ENCODE peak calls at places on chromosomes 6 and 20, in five cellular contexts. U is body of pancreas, B is mammary epithelial cell, D is BJ, I is heart right ventricle. K is an unnamed sample.

GRCh38 chr6:147154454-147154853 is 49.8 kb upstream of the STXBP5 start:
- DNase-seq in U (no peak), B (peak; percentile 87), D (no peak), I (no peak), K (no peak)

GRCh38 chr20:37526839-37527637 is 638 bp downstream of the BLCAP start:
- DNase-seq in U (peak; percentile 40), B (peak; percentile 29), D (no peak), I (peak; percentile 44), K (no peak)

GRCh38 chr6:89371849-89372505 is 19.5 kb upstream of the UBE2J1 start:
- DNase-seq in U (peak; percentile 83), B (peak; percentile 32), D (no peak), I (peak; percentile 73), K (peak; percentile 70)

GRCh38 chr6:24981385-24981758 is 45.6 kb upstream of the RIPOR2 start:
- DNase-seq in U (no peak), B (no peak), D (no peak), I (no peak), K (no peak)

GRCh38 chr6:139839506-139840156 is 465.2 kb upstream of the CITED2 start:
- DNase-seq in U (peak; percentile 8), B (no peak), D (peak; percentile 56), I (peak; percentile 26), K (no peak)

GRCh38 chr6:149032599-149033405 is 284.7 kb upstream of the TAB2 start:
- DNase-seq in U (peak; percentile 42), B (peak; percentile 87), D (peak; percentile 64), I (no peak), K (peak; percentile 79)

GRCh38 chr20:60761056-60761455 is 491.0 kb upstream of the CDH4 start:
- DNase-seq in U (no peak), B (peak; percentile 5), D (no peak), I (no peak), K (no peak)

GRCh38 chr6:137767465-137767864 is 99.6 kb upstream of the TNFAIP3 start:
- DNase-seq in U (no peak), B (no peak), D (no peak), I (no peak), K (no peak)

GRCh38 chr6:137165375-137166246 is 7.8 kb downstream of the IL22RA2 start:
- DNase-seq in U (peak; percentile 77), B (peak; percentile 25), D (no peak), I (no peak), K (peak; percentile 66)

GRCh38 chr6:21750479-21751018 is 157.0 kb downstream of the SOX4 start:
- DNase-seq in U (no peak), B (no peak), D (no peak), I (no peak), K (no peak)

GRCh38 chr6:38579010-38579628 is 60.6 kb downstream of the BTBD9 start:
- DNase-seq in U (no peak), B (no peak), D (no peak), I (no peak), K (no peak)

GRCh38 chr6:28838289-28838633 is 85.5 kb downstream of the TRIM27 start:
- DNase-seq in U (peak; percentile 66), B (peak; percentile 70), D (peak; percentile 29), I (peak; percentile 32), K (no peak)

GRCh38 chr20:63223121-63223825 is 7.3 kb upstream of the YTHDF1 start:
- DNase-seq in U (peak; percentile 56), B (no peak), D (no peak), I (no peak), K (no peak)

GRCh38 chr6:7424967-7425807 is 35.6 kb downstream of the RIOK1 start:
- DNase-seq in U (peak; percentile 55), B (peak; percentile 86), D (no peak), I (peak; percentile 25), K (no peak)

GRCh38 chr20:41242807-41243206 is 74.7 kb downstream of the ZHX3 start:
- DNase-seq in U (no peak), B (no peak), D (no peak), I (no peak), K (no peak)

GRCh38 chr6:116158641-116159040 is 32.7 kb upstream of the COL10A1 start:
- DNase-seq in U (no peak), B (no peak), D (no peak), I (no peak), K (no peak)

GRCh38 chr6:81562169-81562568 is 190.3 kb downstream of the TENT5A start:
- DNase-seq in U (no peak), B (no peak), D (peak; percentile 46), I (no peak), K (no peak)

GRCh38 chr6:298233-299049 is 6.2 kb downstream of the DUSP22 start:
- DNase-seq in U (no peak), B (no peak), D (no peak), I (peak; percentile 41), K (no peak)

GRCh38 chr6:14240411-14241166 is 123.0 kb downstream of the CD83 start:
- DNase-seq in U (no peak), B (no peak), D (no peak), I (no peak), K (no peak)

GRCh38 chr20:57619053-57619831 is 984 bp downstream of the ZBP1 start:
- DNase-seq in U (peak; percentile 29), B (no peak), D (no peak), I (no peak), K (peak; percentile 87)

GRCh38 chr6:15892369-15892768 is 229.5 kb upstream of the DTNBP1 start:
- DNase-seq in U (no peak), B (no peak), D (no peak), I (no peak), K (no peak)

GRCh38 chr20:18657575-18657974 is 69.7 kb downstream of the DTD1 start:
- DNase-seq in U (no peak), B (peak; percentile 56), D (no peak), I (no peak), K (no peak)

GRCh38 chr20:4341804-4342560 is 326.6 kb upstream of the RNF24 start:
- DNase-seq in U (no peak), B (peak; percentile 83), D (peak; percentile 83), I (no peak), K (no peak)

GRCh38 chr6:121344539-121344938 is 10.3 kb upstream of the TBC1D32 start:
- DNase-seq in U (no peak), B (no peak), D (no peak), I (no peak), K (no peak)

GRCh38 chr6:169167581-169168301 is 85.9 kb downstream of the THBS2 start:
- DNase-seq in U (no peak), B (peak; percentile 47), D (peak; percentile 71), I (peak; percentile 80), K (no peak)

GRCh38 chr20:8126979-8127378 is 5.1 kb upstream of the PLCB1 start:
- DNase-seq in U (no peak), B (no peak), D (no peak), I (no peak), K (no peak)

GRCh38 chr20:47540443-47541354 is 39.0 kb downstream of the NCOA3 start:
- DNase-seq in U (no peak), B (no peak), D (no peak), I (no peak), K (no peak)

GRCh38 chr6:168417158-168417557 is 23.8 kb upstream of the SMOC2 start:
- DNase-seq in U (peak; percentile 34), B (no peak), D (no peak), I (no peak), K (no peak)

GRCh38 chr20:53621482-53622246 is 28.0 kb upstream of the ZNF217 start:
- DNase-seq in U (peak; percentile 52), B (peak; percentile 89), D (peak; percentile 94), I (peak; percentile 40), K (peak; percentile 67)

GRCh38 chr20:18650224-18650623 is 62.4 kb downstream of the DTD1 start:
- DNase-seq in U (no peak), B (no peak), D (no peak), I (no peak), K (no peak)

GRCh38 chr20:10536531-10536930 is 101.4 kb downstream of the SLX4IP start:
- DNase-seq in U (peak; percentile 85), B (no peak), D (no peak), I (no peak), K (no peak)
- TF ChIP-seq CTCF in U (peak; percentile 31), B (peak; percentile 51), D (peak; percentile 50), I (peak; percentile 29), K (peak; percentile 56)

DNA sequence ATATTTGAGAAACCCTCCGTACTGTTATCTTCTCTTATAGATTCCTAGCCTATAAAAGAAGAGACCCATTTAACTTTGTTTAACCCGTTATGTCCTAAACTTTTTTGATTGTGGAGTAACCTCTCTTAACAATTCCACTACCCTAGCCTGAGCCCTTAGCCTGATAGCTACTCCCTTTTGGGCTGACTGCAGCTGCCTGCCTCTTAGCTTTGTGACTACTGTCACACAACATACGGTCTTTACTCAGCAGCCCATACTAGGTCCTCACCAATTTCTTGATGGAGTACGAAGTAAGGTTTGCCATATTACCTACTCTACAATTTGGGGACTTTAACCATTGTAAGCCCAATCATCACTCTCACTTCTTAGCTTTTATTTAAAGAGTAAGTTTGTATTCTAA is 72.7 kb downstream of the QRSL1 start:
- DNase-seq in U (peak; percentile 13), B (no peak), D (no peak), I (no peak), K (peak; percentile 31)
- H3K27me3 ChIP-seq in U (no peaks in the 10 kb centered on the region), B (no peaks in the 10 kb centered on the region), D (peaks cover 2% of the 10 kb centered on the region), I (no peaks in the 10 kb centered on the region), K (no peaks in the 10 kb centered on the region)

DNA sequence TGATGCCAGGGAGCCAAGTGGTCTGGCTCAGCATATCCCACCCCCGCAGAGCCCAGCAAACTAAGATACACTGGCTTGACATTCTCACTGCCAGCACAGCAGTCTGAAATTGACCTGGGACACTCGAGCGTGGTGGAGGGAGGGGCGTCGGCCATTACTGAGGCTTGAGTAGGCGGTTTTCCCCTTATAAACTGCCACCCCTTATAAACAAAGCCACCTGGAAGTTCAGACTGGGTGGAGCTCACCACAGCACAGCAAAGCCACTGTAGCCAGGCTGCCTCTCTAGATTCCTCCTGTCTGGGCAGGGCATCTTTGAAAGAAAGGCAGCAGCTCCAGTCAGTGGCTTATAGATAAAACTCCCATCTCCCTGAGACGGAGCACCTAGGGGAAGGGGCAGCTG is 19.4 kb downstream of the TINAG start:
- DNase-seq in U (no peak), B (no peak), D (no peak), I (no peak), K (no peak)
- TF ChIP-seq CTCF in U (no peak), B (no peak), D (no peak), I (no peak), K (no peak)

GRCh38 chr6:163843194-163843593 is 428.7 kb downstream of the QKI start:
- DNase-seq in U (no peak), B (no peak), D (no peak), I (no peak), K (no peak)

GRCh38 chr6:163842467-163842866 is 427.9 kb downstream of the QKI start:
- DNase-seq in U (no peak), B (no peak), D (no peak), I (no peak), K (no peak)

GRCh38 chr6:163841733-163842132 is 427.2 kb downstream of the QKI start:
- DNase-seq in U (no peak), B (no peak), D (no peak), I (no peak), K (no peak)

GRCh38 chr6:163839296-163839695 is 424.8 kb downstream of the QKI start:
- DNase-seq in U (no peak), B (no peak), D (no peak), I (no peak), K (no peak)

DNA sequence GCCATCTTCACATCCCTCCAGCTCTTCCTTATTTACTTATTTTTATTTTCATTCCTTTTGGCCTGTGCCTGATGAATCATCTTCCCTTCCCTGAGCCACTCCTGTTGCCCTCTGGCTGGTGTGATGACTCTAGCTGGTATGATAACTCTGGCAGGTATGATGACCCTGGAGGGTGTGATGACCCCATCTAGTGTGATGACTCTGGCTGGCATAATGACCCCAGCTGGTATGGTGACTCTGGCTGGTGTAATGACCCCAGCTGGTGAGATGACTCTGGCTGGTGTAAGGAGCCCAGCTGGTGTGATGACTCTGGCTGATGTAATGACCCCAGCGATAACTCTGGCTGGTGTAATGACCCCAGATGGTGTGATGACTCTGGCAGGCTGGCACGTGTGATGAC is 426.8 kb downstream of the QKI start:
- DNase-seq in U (no peak), B (no peak), D (no peak), I (no peak), K (no peak)
- H3K27me3 ChIP-seq in U (no peaks in the 10 kb centered on the region), B (no peaks in the 10 kb centered on the region), D (no peaks in the 10 kb centered on the region), I (no peaks in the 10 kb centered on the region), K (no peaks in the 10 kb centered on the region)

K was measured in GM06990.